ENCODE peak calls at places on chromosomes 4 and X, in eight cellular contexts. Q is spleen, T is Panc1, P is H1, B is HCT116, H is vagina, I is transverse colon, Z is K562. J is an unnamed sample. For H3K4me1, the result is how much of the 10 kb centered on the place peaks cover.

GRCh38 chr4:107922486-107923473 is 8.6 kb upstream of the CYP2U1 start:
- DNase-seq in Q (no peak), T (no peak), P (no peak), B (no peak), H (no peak), I (no peak), Z (no peak), J (no peak)

GRCh38 chrX:35809816-35810215 is 11.7 kb downstream of the MAGEB16 start:
- DNase-seq in Q (no peak), T (no peak), P (no peak), B (no peak), H (no peak), I (no peak), Z (no peak), J (no peak)

GRCh38 chr4:138051157-138051556 is 191.0 kb downstream of the SLC7A11 start:
- DNase-seq in Q (no peak), T (no peak), P (no peak), B (no peak), H (no peak), I (no peak), Z (no peak), J (no peak)

GRCh38 chrX:16119353-16120220 is 3.8 kb upstream of the GRPR start:
- DNase-seq in Q (no peak), T (no peak), P (no peak), B (no peak), H (no peak), I (no peak), Z (peak), J (no peak)

GRCh38 chrX:74535633-74536141 is 78.7 kb downstream of the RLIM start:
- DNase-seq in Q (peak), T (no peak), P (no peak), B (no peak), H (no peak), I (peak), Z (peak), J (peak)

GRCh38 chr4:56752985-56753384 is 68.5 kb downstream of the SPINK2 start:
- DNase-seq in Q (no peak), T (no peak), P (no peak), B (peak), H (no peak), I (peak), Z (no peak), J (no peak)

GRCh38 chr4:8409271-8410065 is 31.1 kb downstream of the ACOX3 start:
- DNase-seq in Q (peak), T (no peak), P (no peak), B (no peak), H (no peak), I (peak), Z (peak), J (peak)

GRCh38 chr4:98851806-98852205 is 77.1 kb downstream of the EIF4E start:
- DNase-seq in Q (no peak), T (no peak), P (no peak), B (no peak), H (no peak), I (no peak), Z (no peak), J (no peak)

GRCh38 chrX:39716802-39717540 is 380.8 kb downstream of the BCOR start:
- DNase-seq in Q (no peak), T (no peak), P (no peak), B (no peak), H (no peak), I (no peak), Z (no peak), J (no peak)

GRCh38 chrX:48532201-48532600 is 7.3 kb upstream of the TBC1D25 start:
- DNase-seq in Q (no peak), T (no peak), P (no peak), B (no peak), H (no peak), I (no peak), Z (no peak), J (no peak)

GRCh38 chrX:41350150-41350975 is 16.4 kb downstream of the DDX3X start:
- DNase-seq in Q (no peak), T (no peak), P (no peak), B (no peak), H (no peak), I (no peak), Z (peak), J (no peak)

GRCh38 chr4:87060957-87061356 is 126.1 kb downstream of the AFF1 start:
- DNase-seq in Q (no peak), T (peak), P (no peak), B (peak), H (no peak), I (no peak), Z (no peak), J (no peak)

GRCh38 chr4:102318526-102318925 is 26.8 kb downstream of the SLC39A8 start:
- DNase-seq in Q (no peak), T (no peak), P (no peak), B (no peak), H (no peak), I (peak), Z (no peak), J (no peak)

DNA sequence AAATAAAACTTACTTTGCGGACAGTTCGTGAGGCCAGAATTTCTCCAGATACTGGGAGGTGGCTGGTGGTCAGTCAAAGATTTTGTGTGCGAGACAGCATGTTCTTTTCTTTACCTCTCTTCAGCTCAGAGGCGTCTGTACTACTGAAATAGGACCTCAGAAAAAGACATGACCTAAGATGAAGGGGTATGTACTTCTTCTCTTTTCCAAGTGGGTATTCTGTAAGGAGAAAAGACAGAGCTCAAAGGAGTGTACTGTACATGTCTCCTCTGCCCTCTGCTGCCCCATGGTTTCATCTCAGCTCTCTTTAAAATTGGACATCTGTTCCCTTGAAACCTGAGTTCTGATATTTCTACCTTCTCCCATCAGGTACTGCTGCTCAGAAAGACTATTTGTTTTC is 38.1 kb downstream of the SEPTIN11 start:
- DNase-seq in Q (no peak), T (no peak), P (no peak), B (no peak), H (no peak), I (no peak), Z (no peak), J (no peak)
- H3K4me1 ChIP-seq in Q (under half), T (under half), P (under half), B (under half), H (under half), I (under half), Z (under half), J (under half)

DNA sequence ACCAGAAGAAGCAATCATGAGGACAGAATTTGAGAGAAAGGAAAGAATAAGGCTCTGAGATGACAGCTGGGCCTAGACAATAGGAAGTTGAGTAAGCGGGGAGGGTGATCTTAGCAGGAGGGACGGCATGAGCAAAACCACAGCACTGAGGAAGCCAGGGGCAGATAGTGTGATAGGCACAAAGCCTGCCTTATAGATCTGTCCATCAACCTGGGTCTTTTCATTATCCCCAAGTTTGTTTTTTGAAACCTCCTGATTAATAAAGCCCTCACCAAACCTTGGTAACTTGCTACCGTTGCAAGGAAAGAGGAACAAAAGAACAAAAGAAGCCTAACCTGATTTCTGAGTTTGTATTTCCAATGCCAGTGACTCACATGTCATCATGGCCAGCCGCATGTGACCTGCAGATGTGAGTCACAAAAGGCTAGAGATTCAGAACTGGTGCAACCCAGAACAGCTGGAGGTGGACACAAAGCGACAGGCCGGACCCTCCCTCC is 55.7 kb upstream of the PPARGC1A start:
- DNase-seq in Q (no peak), T (no peak), P (no peak), B (no peak), H (no peak), I (peak), Z (no peak), J (no peak)
- TF ChIP-seq POLR2AphosphoS5 in Q (no peak), T (no peak), P (no peak), B (no peak), H (peak), I (no peak), Z (no peak), J (no peak)

GRCh38 chrX:69280956-69281355 is 115.7 kb upstream of the PJA1 start:
- DNase-seq in Q (no peak), T (no peak), P (no peak), B (no peak), H (no peak), I (no peak), Z (no peak), J (no peak)
- H3K4me1 ChIP-seq in Q (under half), T (under half), P (under half), B (under half), H (under half), I (under half), Z (under half), J (under half)

GRCh38 chrX:129534816-129535578 is 5.1 kb upstream of the OCRL start:
- DNase-seq in Q (no peak), T (no peak), P (no peak), B (no peak), H (no peak), I (no peak), Z (no peak), J (no peak)

GRCh38 chrX:129545408-129545807 is 5.3 kb downstream of the OCRL start:
- DNase-seq in Q (no peak), T (no peak), P (no peak), B (no peak), H (no peak), I (no peak), Z (no peak), J (no peak)

GRCh38 chrX:129544780-129545179 is 4.7 kb downstream of the OCRL start:
- DNase-seq in Q (no peak), T (no peak), P (no peak), B (no peak), H (no peak), I (no peak), Z (no peak), J (no peak)

GRCh38 chrX:129540725-129541184 is 696 bp downstream of the OCRL start:
- DNase-seq in Q (no peak), T (no peak), P (no peak), B (no peak), H (no peak), I (peak), Z (peak), J (peak)

GRCh38 chrX:129540068-129540653 is at the start of gene OCRL:
- DNase-seq in Q (peak), T (peak), P (no peak), B (peak), H (no peak), I (peak), Z (peak), J (peak)
- TF ChIP-seq POLR2AphosphoS5 in Q (peak), T (peak), P (no peak), B (peak), H (no peak), I (no peak), Z (peak), J (peak)

GRCh38 chr4:2814627-2815026 is 21.7 kb downstream of the SH3BP2 start:
- DNase-seq in Q (no peak), T (no peak), P (no peak), B (no peak), H (no peak), I (no peak), Z (no peak), J (no peak)
- H3K4me1 ChIP-seq in Q (half or more), T (under half), P (under half), B (under half), H (half or more), I (under half), Z (under half), J (under half)

DNA sequence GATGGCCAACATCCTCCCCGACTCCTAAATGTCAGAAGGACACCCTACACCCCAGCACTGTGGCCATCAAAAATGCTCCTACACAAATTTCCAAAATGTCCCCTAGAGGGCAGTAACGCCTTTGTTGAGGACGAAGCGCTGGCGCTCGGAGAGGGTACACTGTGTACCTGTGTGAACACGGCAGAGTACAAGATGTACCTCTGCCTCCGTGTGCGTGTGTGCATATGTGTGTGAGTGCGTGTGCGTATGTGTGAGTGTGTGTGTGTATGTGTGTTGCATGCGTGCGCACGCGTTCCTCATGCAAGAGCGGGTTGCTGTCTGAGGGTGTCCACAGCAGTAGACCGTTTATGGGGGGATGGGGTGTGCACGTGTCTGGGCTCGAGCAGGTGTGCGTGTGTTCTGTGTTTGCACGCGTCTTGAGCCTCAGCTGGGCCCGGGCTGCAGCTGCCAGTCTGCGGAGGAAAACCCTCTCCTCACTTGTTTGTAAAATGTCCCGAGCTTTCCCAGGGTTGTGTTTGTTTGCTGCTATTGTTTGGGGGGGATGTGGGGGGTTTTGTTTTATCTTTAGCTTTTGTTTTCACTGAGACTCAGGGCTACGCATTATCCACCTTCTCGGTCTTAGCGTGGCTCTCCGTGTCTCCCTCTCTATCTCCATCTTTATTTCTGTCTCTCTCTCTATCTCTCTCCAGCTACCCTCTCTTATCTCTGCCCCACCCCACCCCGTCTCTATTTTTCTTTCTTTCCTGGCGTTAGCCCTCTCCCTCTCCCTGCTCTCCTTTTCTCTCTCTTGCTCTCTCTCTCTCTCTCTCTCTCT is 10.4 kb upstream of the TSPYL2 start:
- DNase-seq in Q (peak), T (no peak), P (no peak), B (peak), H (no peak), I (peak), Z (peak), J (peak)
- TF ChIP-seq POLR2AphosphoS5 in Q (peak), T (no peak), P (peak), B (no peak), H (peak), I (peak), Z (no peak), J (peak)

GRCh38 chr4:40255722-40256281 is 59.0 kb downstream of the RHOH start:
- DNase-seq in Q (no peak), T (peak), P (no peak), B (peak), H (no peak), I (no peak), Z (peak), J (no peak)
- H3K4me1 ChIP-seq in Q (under half), T (under half), P (under half), B (under half), H (under half), I (under half), Z (under half), J (under half)

GRCh38 chr4:16820304-16820703 is 78.1 kb downstream of the LDB2 start:
- DNase-seq in Q (no peak), T (no peak), P (no peak), B (no peak), H (no peak), I (no peak), Z (no peak), J (no peak)
- TF ChIP-seq POLR2AphosphoS5 in Q (no peak), T (no peak), P (no peak), B (no peak), H (peak), I (no peak), Z (no peak), J (no peak)

DNA sequence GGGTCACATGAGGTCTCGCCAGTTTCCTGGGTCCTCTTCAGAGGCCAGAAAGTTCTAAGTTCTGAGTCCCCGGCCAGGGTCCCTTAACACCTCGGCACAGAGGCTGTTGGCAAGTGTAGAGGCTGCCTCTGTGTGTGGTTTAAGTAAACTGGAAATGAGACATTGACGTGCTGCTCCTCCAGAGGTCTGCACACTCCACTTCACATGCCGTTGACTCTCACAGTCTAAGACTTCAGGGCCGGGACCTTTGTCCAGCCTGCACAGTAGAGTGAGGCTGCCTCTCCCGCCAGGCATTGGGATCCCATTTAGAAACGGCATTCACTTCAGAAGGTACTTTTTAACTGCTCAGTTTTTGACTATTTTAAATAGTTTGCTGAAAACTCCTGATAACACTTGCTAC is 10.6 kb upstream of the TADA2B start:
- DNase-seq in Q (no peak), T (no peak), P (no peak), B (no peak), H (no peak), I (no peak), Z (no peak), J (no peak)
- H3K4me1 ChIP-seq in Q (under half), T (under half), P (under half), B (under half), H (under half), I (under half), Z (under half), J (under half)

J was measured in sigmoid colon.